ENCODE peak calls at places on chromosomes 4 and X, in ten cellular contexts. One of them, this sample, is unnamed.

GRCh38 chr4:17636696-17637351 is 22.4 kb downstream of the MED28 start:
- DNase-seq in adipocyte: peak; percentile 90
- DNase-seq in endodermal cell: peak; percentile 95
- DNase-seq in GM23248: peak; percentile 86
- DNase-seq in mesendoderm: peak; percentile 88
- DNase-seq in kidney: peak; percentile 85
- DNase-seq in H9: peak; percentile 86
- DNase-seq in IMR-90: peak; percentile 69
- DNase-seq in neuronal stem cell: peak; percentile 69
- DNase-seq in PC-3: peak; percentile 74
- DNase-seq in this sample: peak; percentile 54

GRCh38 chr4:925171-925570 is 6.9 kb downstream of the GAK start:
- DNase-seq in PC-3: no peak
- DNase-seq in H9: no peak
- DNase-seq in endodermal cell: peak; percentile 42
- DNase-seq in neuronal stem cell: no peak
- DNase-seq in mesendoderm: no peak
- DNase-seq in adipocyte: no peak
- DNase-seq in GM23248: no peak
- DNase-seq in IMR-90: no peak
- DNase-seq in kidney: peak; percentile 48
- DNase-seq in this sample: no peak

GRCh38 chrX:110315541-110315940 is 2.3 kb downstream of the AMMECR1 start:
- DNase-seq in neuronal stem cell: no peak
- DNase-seq in PC-3: no peak
- DNase-seq in IMR-90: no peak
- DNase-seq in H9: no peak
- DNase-seq in kidney: no peak
- DNase-seq in GM23248: peak; percentile 37
- DNase-seq in mesendoderm: no peak
- DNase-seq in endodermal cell: no peak
- DNase-seq in adipocyte: peak; percentile 10
- DNase-seq in this sample: peak; percentile 33

GRCh38 chrX:10851809-10852208 is 231.4 kb upstream of the MID1 start:
- DNase-seq in kidney: no peak
- DNase-seq in adipocyte: no peak
- DNase-seq in GM23248: no peak
- DNase-seq in neuronal stem cell: no peak
- DNase-seq in endodermal cell: no peak
- DNase-seq in IMR-90: no peak
- DNase-seq in PC-3: no peak
- DNase-seq in H9: no peak
- DNase-seq in mesendoderm: no peak
- DNase-seq in this sample: no peak

GRCh38 chr4:138200236-138200590 is 41.9 kb downstream of the SLC7A11 start:
- DNase-seq in kidney: no peak
- DNase-seq in mesendoderm: no peak
- DNase-seq in neuronal stem cell: no peak
- DNase-seq in PC-3: no peak
- DNase-seq in GM23248: no peak
- DNase-seq in endodermal cell: no peak
- DNase-seq in adipocyte: no peak
- DNase-seq in H9: no peak
- DNase-seq in IMR-90: no peak
- DNase-seq in this sample: no peak

GRCh38 chr4:149572711-149573110 is 242.9 kb downstream of the IQCM start:
- DNase-seq in kidney: no peak
- DNase-seq in IMR-90: no peak
- DNase-seq in endodermal cell: no peak
- DNase-seq in H9: no peak
- DNase-seq in neuronal stem cell: no peak
- DNase-seq in GM23248: no peak
- DNase-seq in mesendoderm: no peak
- DNase-seq in adipocyte: peak; percentile 48
- DNase-seq in PC-3: no peak
- DNase-seq in this sample: no peak

GRCh38 chrX:30971761-30972603 is 82.9 kb upstream of the TAB3 start:
- DNase-seq in neuronal stem cell: peak; percentile 9
- DNase-seq in mesendoderm: peak; percentile 59
- DNase-seq in PC-3: peak; percentile 61
- DNase-seq in H9: peak; percentile 42
- DNase-seq in IMR-90: peak; percentile 45
- DNase-seq in GM23248: peak; percentile 66
- DNase-seq in adipocyte: peak; percentile 63
- DNase-seq in kidney: no peak
- DNase-seq in endodermal cell: peak; percentile 66
- DNase-seq in this sample: peak; percentile 29

GRCh38 chrX:47796433-47796906 is 40.2 kb upstream of the ZNF81 start:
- DNase-seq in neuronal stem cell: no peak
- DNase-seq in H9: no peak
- DNase-seq in mesendoderm: no peak
- DNase-seq in GM23248: peak; percentile 72
- DNase-seq in kidney: no peak
- DNase-seq in adipocyte: peak; percentile 41
- DNase-seq in IMR-90: peak; percentile 84
- DNase-seq in PC-3: peak; percentile 67
- DNase-seq in endodermal cell: no peak
- DNase-seq in this sample: peak; percentile 56

GRCh38 chr4:145531193-145531592 is 49.5 kb downstream of the SMAD1 start:
- DNase-seq in H9: no peak
- DNase-seq in IMR-90: no peak
- DNase-seq in PC-3: no peak
- DNase-seq in adipocyte: no peak
- DNase-seq in neuronal stem cell: no peak
- DNase-seq in endodermal cell: no peak
- DNase-seq in kidney: no peak
- DNase-seq in mesendoderm: no peak
- DNase-seq in GM23248: no peak
- DNase-seq in this sample: no peak

GRCh38 chrX:24658421-24658820 is 11.3 kb upstream of the PCYT1B start:
- DNase-seq in IMR-90: no peak
- DNase-seq in endodermal cell: no peak
- DNase-seq in mesendoderm: no peak
- DNase-seq in GM23248: no peak
- DNase-seq in neuronal stem cell: no peak
- DNase-seq in kidney: no peak
- DNase-seq in PC-3: no peak
- DNase-seq in H9: no peak
- DNase-seq in adipocyte: no peak
- DNase-seq in this sample: no peak

GRCh38 chr4:8280158-8280875 is 10.8 kb downstream of the HTRA3 start:
- DNase-seq in neuronal stem cell: no peak
- DNase-seq in mesendoderm: no peak
- DNase-seq in GM23248: no peak
- DNase-seq in H9: no peak
- DNase-seq in endodermal cell: no peak
- DNase-seq in PC-3: no peak
- DNase-seq in adipocyte: no peak
- DNase-seq in kidney: peak; percentile 68
- DNase-seq in IMR-90: no peak
- DNase-seq in this sample: no peak
- H3K9ac ChIP-seq in neuronal stem cell: peak overlapping the region; percentile 44
- H3K9ac ChIP-seq in mesendoderm: no peak overlapping the region
- H3K9ac ChIP-seq in GM23248: no peak overlapping the region
- H3K9ac ChIP-seq in H9: no peak overlapping the region
- H3K9ac ChIP-seq in endodermal cell: no peak overlapping the region
- H3K9ac ChIP-seq in PC-3: no peak overlapping the region
- H3K9ac ChIP-seq in adipocyte: no peak overlapping the region
- H3K9ac ChIP-seq in kidney: no peak overlapping the region
- H3K9ac ChIP-seq in IMR-90: no peak overlapping the region
- H3K9ac ChIP-seq in this sample: no peak overlapping the region

DNA sequence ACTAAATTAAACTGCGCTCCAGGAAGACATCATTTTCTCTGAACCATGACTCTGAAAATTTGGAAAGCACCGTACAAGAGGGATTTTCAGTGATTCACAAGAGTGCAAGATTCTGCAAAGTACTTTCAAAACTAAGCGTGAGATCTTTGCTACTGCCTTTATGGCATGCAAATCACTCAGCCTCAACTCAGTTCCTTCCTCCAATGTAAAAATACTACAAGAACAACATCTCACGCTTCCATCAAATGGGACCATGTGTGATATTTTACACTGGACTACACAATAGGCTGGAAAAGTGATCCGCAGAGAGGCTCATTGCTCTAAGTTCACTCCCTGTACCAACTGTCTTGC is 682 bp upstream of the IL15 start:
- DNase-seq in endodermal cell: no peak
- DNase-seq in GM23248: no peak
- DNase-seq in kidney: no peak
- DNase-seq in mesendoderm: no peak
- DNase-seq in neuronal stem cell: no peak
- DNase-seq in adipocyte: no peak
- DNase-seq in PC-3: no peak
- DNase-seq in IMR-90: no peak
- DNase-seq in H9: no peak
- DNase-seq in this sample: no peak
- H3K9ac ChIP-seq in endodermal cell: no peak overlapping the region
- H3K9ac ChIP-seq in GM23248: peak overlapping the region; percentile 86
- H3K9ac ChIP-seq in kidney: peak overlapping the region; percentile 82
- H3K9ac ChIP-seq in mesendoderm: no peak overlapping the region
- H3K9ac ChIP-seq in neuronal stem cell: no peak overlapping the region
- H3K9ac ChIP-seq in adipocyte: no peak overlapping the region
- H3K9ac ChIP-seq in PC-3: peak overlapping the region; percentile 82
- H3K9ac ChIP-seq in IMR-90: no peak overlapping the region
- H3K9ac ChIP-seq in H9: no peak overlapping the region
- H3K9ac ChIP-seq in this sample: no peak overlapping the region

GRCh38 chr4:85591361-85592098 is 116.6 kb downstream of the ARHGAP24 start:
- DNase-seq in mesendoderm: no peak
- DNase-seq in IMR-90: no peak
- DNase-seq in H9: no peak
- DNase-seq in adipocyte: no peak
- DNase-seq in neuronal stem cell: no peak
- DNase-seq in kidney: no peak
- DNase-seq in GM23248: peak; percentile 36
- DNase-seq in endodermal cell: no peak
- DNase-seq in PC-3: peak; percentile 49
- DNase-seq in this sample: peak; percentile 8

GRCh38 chr4:85595796-85596559 is 121.0 kb downstream of the ARHGAP24 start:
- DNase-seq in IMR-90: no peak
- DNase-seq in mesendoderm: no peak
- DNase-seq in PC-3: no peak
- DNase-seq in endodermal cell: no peak
- DNase-seq in H9: no peak
- DNase-seq in GM23248: no peak
- DNase-seq in kidney: no peak
- DNase-seq in neuronal stem cell: no peak
- DNase-seq in adipocyte: no peak
- DNase-seq in this sample: no peak

GRCh38 chr4:85598936-85599335 is 124.0 kb downstream of the ARHGAP24 start:
- DNase-seq in neuronal stem cell: no peak
- DNase-seq in IMR-90: no peak
- DNase-seq in kidney: no peak
- DNase-seq in PC-3: no peak
- DNase-seq in mesendoderm: no peak
- DNase-seq in H9: no peak
- DNase-seq in adipocyte: no peak
- DNase-seq in GM23248: no peak
- DNase-seq in endodermal cell: no peak
- DNase-seq in this sample: no peak

GRCh38 chr4:85600501-85600900 is 125.6 kb downstream of the ARHGAP24 start:
- DNase-seq in mesendoderm: no peak
- DNase-seq in PC-3: no peak
- DNase-seq in H9: no peak
- DNase-seq in adipocyte: no peak
- DNase-seq in IMR-90: no peak
- DNase-seq in kidney: no peak
- DNase-seq in GM23248: no peak
- DNase-seq in neuronal stem cell: no peak
- DNase-seq in endodermal cell: no peak
- DNase-seq in this sample: no peak

DNA sequence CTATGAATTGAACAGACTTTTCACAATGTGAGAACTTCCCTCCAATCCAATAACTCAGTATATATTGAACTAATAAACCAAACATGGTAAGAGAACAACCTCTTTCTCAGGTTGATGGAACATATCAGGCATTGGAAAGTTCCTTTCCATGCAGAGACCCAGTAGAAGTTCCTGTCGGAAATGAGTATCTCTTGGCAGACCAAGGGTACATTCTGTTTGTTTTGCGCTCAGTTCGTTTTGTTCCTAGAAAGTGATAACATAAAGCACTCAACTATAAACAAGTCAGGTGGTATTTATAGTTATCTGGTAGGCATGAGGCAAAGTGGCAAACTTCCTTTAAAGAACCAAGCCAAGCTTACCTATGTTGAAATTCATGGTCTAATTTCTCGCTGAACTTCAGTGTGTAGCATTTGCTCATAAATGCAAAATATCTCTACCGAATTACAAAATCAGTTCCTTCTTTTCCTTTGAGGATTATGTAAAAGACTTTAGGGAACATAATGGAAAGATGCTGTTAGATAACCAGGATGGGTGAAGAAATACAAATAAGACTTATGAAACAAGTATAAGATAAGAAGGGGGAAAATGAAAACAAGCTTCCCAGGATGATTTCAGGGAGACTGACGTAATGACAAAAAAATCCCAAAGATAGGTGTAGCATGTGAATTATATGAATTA is 120.3 kb downstream of the ARHGAP24 start:
- DNase-seq in H9: no peak
- DNase-seq in mesendoderm: no peak
- DNase-seq in neuronal stem cell: no peak
- DNase-seq in adipocyte: no peak
- DNase-seq in PC-3: no peak
- DNase-seq in endodermal cell: no peak
- DNase-seq in IMR-90: no peak
- DNase-seq in GM23248: no peak
- DNase-seq in kidney: no peak
- DNase-seq in this sample: no peak
- H3K9ac ChIP-seq in H9: no peak overlapping the region
- H3K9ac ChIP-seq in mesendoderm: no peak overlapping the region
- H3K9ac ChIP-seq in neuronal stem cell: no peak overlapping the region
- H3K9ac ChIP-seq in adipocyte: no peak overlapping the region
- H3K9ac ChIP-seq in PC-3: no peak overlapping the region
- H3K9ac ChIP-seq in endodermal cell: no peak overlapping the region
- H3K9ac ChIP-seq in IMR-90: no peak overlapping the region
- H3K9ac ChIP-seq in GM23248: no peak overlapping the region
- H3K9ac ChIP-seq in kidney: no peak overlapping the region
- H3K9ac ChIP-seq in this sample: no peak overlapping the region

GRCh38 chrX:100928660-100929613 is at the start of gene XKRX:
- DNase-seq in neuronal stem cell: peak; percentile 18
- DNase-seq in kidney: peak; percentile 70
- DNase-seq in adipocyte: peak; percentile 42
- DNase-seq in GM23248: peak; percentile 53
- DNase-seq in IMR-90: no peak
- DNase-seq in PC-3: peak; percentile 40
- DNase-seq in endodermal cell: peak; percentile 91
- DNase-seq in H9: peak; percentile 85
- DNase-seq in mesendoderm: peak; percentile 77
- DNase-seq in this sample: no peak
- H3K9ac ChIP-seq in neuronal stem cell: peak within 1 kb of the TSS; percentile 60
- H3K9ac ChIP-seq in kidney: no peak within 1 kb of the TSS
- H3K9ac ChIP-seq in adipocyte: no peak within 1 kb of the TSS
- H3K9ac ChIP-seq in GM23248: no peak within 1 kb of the TSS
- H3K9ac ChIP-seq in IMR-90: peak within 1 kb of the TSS; percentile 9
- H3K9ac ChIP-seq in PC-3: no peak within 1 kb of the TSS
- H3K9ac ChIP-seq in endodermal cell: no peak within 1 kb of the TSS
- H3K9ac ChIP-seq in H9: no peak within 1 kb of the TSS
- H3K9ac ChIP-seq in mesendoderm: no peak within 1 kb of the TSS
- H3K9ac ChIP-seq in this sample: no peak within 1 kb of the TSS

GRCh38 chr4:54986095-54986846 is 139.1 kb downstream of the KDR start:
- DNase-seq in GM23248: no peak
- DNase-seq in H9: peak; percentile 86
- DNase-seq in kidney: no peak
- DNase-seq in endodermal cell: peak; percentile 90
- DNase-seq in IMR-90: no peak
- DNase-seq in adipocyte: no peak
- DNase-seq in neuronal stem cell: no peak
- DNase-seq in PC-3: no peak
- DNase-seq in mesendoderm: peak; percentile 71
- DNase-seq in this sample: no peak
- H3K9ac ChIP-seq in GM23248: no peak overlapping the region
- H3K9ac ChIP-seq in H9: no peak overlapping the region
- H3K9ac ChIP-seq in kidney: no peak overlapping the region
- H3K9ac ChIP-seq in endodermal cell: no peak overlapping the region
- H3K9ac ChIP-seq in IMR-90: no peak overlapping the region
- H3K9ac ChIP-seq in adipocyte: no peak overlapping the region
- H3K9ac ChIP-seq in neuronal stem cell: peak overlapping the region; percentile 10
- H3K9ac ChIP-seq in PC-3: no peak overlapping the region
- H3K9ac ChIP-seq in mesendoderm: no peak overlapping the region
- H3K9ac ChIP-seq in this sample: no peak overlapping the region

This sample was measured in fibroblast of lung.